ENCODE peak calls at places on chromosomes 2 and 18, in five cellular contexts. One of them, this sample, is unnamed.

GRCh38 chr2:39490586-39490985 is 53.5 kb upstream of the MAP4K3 start:
- DNase-seq in activated gamma-delta T cell treated with Interleukin-2 at 50 U/mL for 16 hours: no peak
- DNase-seq in activated CD4-positive, alpha-beta T cell treated with anti-CD3 and anti-CD28 coated beads for 48 hours: no peak
- DNase-seq in NCI-H1048: no peak
- DNase-seq in posterior vena cava: no peak
- DNase-seq in this sample: no peak

GRCh38 chr2:71724793-71725192 is 271.4 kb downstream of the DYSF start:
- DNase-seq in activated gamma-delta T cell treated with Interleukin-2 at 50 U/mL for 16 hours: no peak
- DNase-seq in activated CD4-positive, alpha-beta T cell treated with anti-CD3 and anti-CD28 coated beads for 48 hours: no peak
- DNase-seq in NCI-H1048: no peak
- DNase-seq in posterior vena cava: no peak
- DNase-seq in this sample: no peak

GRCh38 chr18:37419272-37419671 is 146.3 kb downstream of the CELF4 start:
- DNase-seq in activated gamma-delta T cell treated with Interleukin-2 at 50 U/mL for 16 hours: no peak
- DNase-seq in activated CD4-positive, alpha-beta T cell treated with anti-CD3 and anti-CD28 coated beads for 48 hours: no peak
- DNase-seq in NCI-H1048: no peak
- DNase-seq in posterior vena cava: no peak
- DNase-seq in this sample: no peak

GRCh38 chr2:11411768-11412448 is 54.1 kb downstream of the E2F6 start:
- DNase-seq in activated gamma-delta T cell treated with Interleukin-2 at 50 U/mL for 16 hours: no peak
- DNase-seq in activated CD4-positive, alpha-beta T cell treated with anti-CD3 and anti-CD28 coated beads for 48 hours: no peak
- DNase-seq in NCI-H1048: no peak
- DNase-seq in posterior vena cava: no peak
- DNase-seq in this sample: peak; percentile 74

GRCh38 chr2:157182204-157182709 is 75.2 kb upstream of the GALNT5 start:
- DNase-seq in activated gamma-delta T cell treated with Interleukin-2 at 50 U/mL for 16 hours: no peak
- DNase-seq in activated CD4-positive, alpha-beta T cell treated with anti-CD3 and anti-CD28 coated beads for 48 hours: no peak
- DNase-seq in NCI-H1048: no peak
- DNase-seq in posterior vena cava: no peak
- DNase-seq in this sample: no peak

GRCh38 chr18:23143871-23144270 is 8.6 kb downstream of the CABLES1 start:
- DNase-seq in activated gamma-delta T cell treated with Interleukin-2 at 50 U/mL for 16 hours: no peak
- DNase-seq in activated CD4-positive, alpha-beta T cell treated with anti-CD3 and anti-CD28 coated beads for 48 hours: no peak
- DNase-seq in NCI-H1048: no peak
- DNase-seq in posterior vena cava: peak; percentile 78
- DNase-seq in this sample: no peak

GRCh38 chr2:30502310-30502709 is 55.3 kb downstream of the LCLAT1 start:
- DNase-seq in activated gamma-delta T cell treated with Interleukin-2 at 50 U/mL for 16 hours: no peak
- DNase-seq in activated CD4-positive, alpha-beta T cell treated with anti-CD3 and anti-CD28 coated beads for 48 hours: no peak
- DNase-seq in NCI-H1048: no peak
- DNase-seq in posterior vena cava: no peak
- DNase-seq in this sample: no peak

GRCh38 chr2:201122276-201122675 is 6.3 kb downstream of the CFLAR start:
- DNase-seq in activated gamma-delta T cell treated with Interleukin-2 at 50 U/mL for 16 hours: no peak
- DNase-seq in activated CD4-positive, alpha-beta T cell treated with anti-CD3 and anti-CD28 coated beads for 48 hours: no peak
- DNase-seq in NCI-H1048: no peak
- DNase-seq in posterior vena cava: no peak
- DNase-seq in this sample: no peak

GRCh38 chr18:63551769-63552168 is 9.6 kb downstream of the SERPINB12 start:
- DNase-seq in activated gamma-delta T cell treated with Interleukin-2 at 50 U/mL for 16 hours: no peak
- DNase-seq in activated CD4-positive, alpha-beta T cell treated with anti-CD3 and anti-CD28 coated beads for 48 hours: no peak
- DNase-seq in NCI-H1048: no peak
- DNase-seq in posterior vena cava: no peak
- DNase-seq in this sample: no peak

GRCh38 chr2:207121784-207122183 is 44.0 kb downstream of the KLF7 start:
- DNase-seq in activated gamma-delta T cell treated with Interleukin-2 at 50 U/mL for 16 hours: no peak
- DNase-seq in activated CD4-positive, alpha-beta T cell treated with anti-CD3 and anti-CD28 coated beads for 48 hours: no peak
- DNase-seq in NCI-H1048: no peak
- DNase-seq in posterior vena cava: peak; percentile 81
- DNase-seq in this sample: no peak

GRCh38 chr2:3449106-3449505 is 69.6 kb downstream of the TRAPPC12 start:
- DNase-seq in activated gamma-delta T cell treated with Interleukin-2 at 50 U/mL for 16 hours: no peak
- DNase-seq in activated CD4-positive, alpha-beta T cell treated with anti-CD3 and anti-CD28 coated beads for 48 hours: no peak
- DNase-seq in NCI-H1048: peak; percentile 11
- DNase-seq in posterior vena cava: no peak
- DNase-seq in this sample: no peak

GRCh38 chr18:40607741-40608140 is 1347.3 kb upstream of the PIK3C3 start:
- DNase-seq in activated gamma-delta T cell treated with Interleukin-2 at 50 U/mL for 16 hours: no peak
- DNase-seq in activated CD4-positive, alpha-beta T cell treated with anti-CD3 and anti-CD28 coated beads for 48 hours: no peak
- DNase-seq in NCI-H1048: no peak
- DNase-seq in posterior vena cava: no peak
- DNase-seq in this sample: no peak

GRCh38 chr2:36487947-36488346 is 110.0 kb downstream of the FEZ2 start:
- DNase-seq in activated gamma-delta T cell treated with Interleukin-2 at 50 U/mL for 16 hours: no peak
- DNase-seq in activated CD4-positive, alpha-beta T cell treated with anti-CD3 and anti-CD28 coated beads for 48 hours: no peak
- DNase-seq in NCI-H1048: no peak
- DNase-seq in posterior vena cava: no peak
- DNase-seq in this sample: no peak

GRCh38 chr2:94986392-94986963 is 39.0 kb upstream of the MAL start:
- DNase-seq in activated gamma-delta T cell treated with Interleukin-2 at 50 U/mL for 16 hours: no peak
- DNase-seq in activated CD4-positive, alpha-beta T cell treated with anti-CD3 and anti-CD28 coated beads for 48 hours: peak; percentile 63
- DNase-seq in NCI-H1048: no peak
- DNase-seq in posterior vena cava: peak; percentile 79
- DNase-seq in this sample: no peak

This sample was measured in sciatic nerve.